ENCODE peak calls at places on chromosome 12, in ten cellular contexts. T is uterus; A is stomach; M is breast epithelium; J is ELF-1; P is mesendoderm; B is HEK293T; D is Calu3; F is hypothalamus; G is activated CD8-positive, alpha-beta memory T cell treated with anti-CD3 and anti-CD28 coated beads for 4 hours. E is an unnamed sample.

GRCh38 chr12:75705749-75706719 is 194.6 kb upstream of the KRR1 start:
- DNase-seq in F (no peak), T (peak), A (no peak), G (no peak), B (peak), M (no peak), P (no peak), D (no peak), J (peak), E (no peak)

GRCh38 chr12:124738636-124739467 is 124.8 kb downstream of the SCARB1 start:
- DNase-seq in A (peak), M (no peak), J (peak), G (no peak), B (no peak), T (no peak), F (no peak), P (no peak), D (peak), E (no peak)

GRCh38 chr12:45314770-45315169 is 98.9 kb downstream of the ANO6 start:
- DNase-seq in F (no peak), G (no peak), D (no peak), A (no peak), M (no peak), T (no peak), P (no peak), J (no peak), B (no peak), E (no peak)

GRCh38 chr12:55019784-55020183 is at the start of gene NEUROD4:
- DNase-seq in P (peak), A (peak), T (no peak), F (no peak), B (peak), J (peak), M (no peak), D (peak), G (no peak), E (peak)

GRCh38 chr12:66055837-66056319 is 74.7 kb downstream of the LLPH start:
- DNase-seq in G (no peak), D (no peak), F (no peak), B (no peak), P (no peak), M (no peak), A (no peak), T (no peak), J (no peak), E (no peak)

GRCh38 chr12:93526786-93527428 is 45.6 kb upstream of the SOCS2 start:
- DNase-seq in B (no peak), M (no peak), G (no peak), A (no peak), P (peak), D (peak), J (peak), F (no peak), T (no peak), E (no peak)

GRCh38 chr12:128801879-128802391 is 21.8 kb downstream of the SLC15A4 start:
- DNase-seq in D (no peak), J (no peak), T (no peak), P (no peak), F (no peak), B (no peak), A (no peak), M (no peak), G (no peak), E (no peak)

GRCh38 chr12:124152733-124153132 is 142.2 kb upstream of the RFLNA start:
- DNase-seq in T (no peak), G (no peak), P (no peak), M (no peak), B (no peak), D (no peak), A (no peak), F (no peak), J (no peak), E (no peak)